ENCODE peak calls at places on chromosomes 4 and X, in nine cellular contexts. Q is ovary, F is neural crest cell, D is testis, A is WTC11, Y is Calu3, E is breast epithelium, L is fibroblast of lung, K is neural progenitor cell. C is an unnamed sample.

GRCh38 chr4:148735432-148736155 is 293.4 kb upstream of the NR3C2 start:
- DNase-seq in Q (no peak), F (no peak), D (no peak), A (no peak), Y (no peak), E (no peak), L (no peak), K (no peak), C (no peak)

GRCh38 chrX:136880003-136880451 is 498 bp downstream of the RBMX start:
- DNase-seq in Q (peak; percentile 57), F (peak; percentile 5), D (peak; percentile 33), A (no peak), Y (peak; percentile 14), E (peak; percentile 20), L (peak; percentile 15), K (peak; percentile 32), C (no peak)

GRCh38 chr4:83852085-83852451 is 316.2 kb downstream of the GPAT3 start:
- DNase-seq in Q (no peak), F (no peak), D (no peak), A (no peak), Y (no peak), E (no peak), L (peak; percentile 29), K (no peak), C (no peak)

GRCh38 chr4:155305619-155306018 is 71.1 kb downstream of the MAP9 start:
- DNase-seq in Q (no peak), F (no peak), D (no peak), A (no peak), Y (no peak), E (no peak), L (no peak), K (no peak), C (no peak)

GRCh38 chr4:86876894-86877685 is 15.1 kb downstream of the C4orf36 start:
- DNase-seq in Q (no peak), F (no peak), D (no peak), A (no peak), Y (no peak), E (no peak), L (no peak), K (no peak), C (no peak)

GRCh38 chrX:6667048-6667768 is 132.3 kb upstream of the VCX3A start:
- DNase-seq in Q (no peak), F (no peak), D (no peak), A (no peak), Y (no peak), E (no peak), L (no peak), K (no peak), C (no peak)

GRCh38 chrX:21932277-21932996 is 8.1 kb upstream of the SMS start:
- DNase-seq in Q (no peak), F (no peak), D (no peak), A (no peak), Y (peak; percentile 54), E (no peak), L (peak; percentile 94), K (no peak), C (no peak)

GRCh38 chr4:182808673-182809416 is 108.3 kb downstream of the DCTD start:
- DNase-seq in Q (no peak), F (no peak), D (no peak), A (no peak), Y (no peak), E (no peak), L (no peak), K (no peak), C (no peak)

GRCh38 chrX:78619829-78620228 is 39.3 kb downstream of the RTL3 start:
- DNase-seq in Q (no peak), F (no peak), D (no peak), A (no peak), Y (no peak), E (no peak), L (peak; percentile 29), K (no peak), C (no peak)

GRCh38 chrX:63525491-63525890 is 174.4 kb upstream of the SPIN4 start:
- DNase-seq in Q (no peak), F (no peak), D (no peak), A (no peak), Y (no peak), E (no peak), L (no peak), K (peak; percentile 1), C (no peak)

GRCh38 chr4:83516042-83516772 is 19.7 kb upstream of the GPAT3 start:
- DNase-seq in Q (no peak), F (no peak), D (no peak), A (no peak), Y (no peak), E (no peak), L (peak; percentile 49), K (no peak), C (no peak)

GRCh38 chr4:845233-845835 is 19.4 kb upstream of the CPLX1 start:
- DNase-seq in Q (no peak), F (no peak), D (no peak), A (no peak), Y (no peak), E (no peak), L (peak; percentile 51), K (no peak), C (no peak)

GRCh38 chrX:111095974-111096870 is at the start of gene PAK3:
- DNase-seq in Q (peak; percentile 68), F (peak; percentile 19), D (peak; percentile 73), A (peak; percentile 41), Y (peak; percentile 12), E (peak; percentile 35), L (peak; percentile 33), K (peak; percentile 79), C (no peak)

GRCh38 chrX:120739300-120739699 is 109.4 kb upstream of the C1GALT1C1 start:
- DNase-seq in Q (no peak), F (no peak), D (no peak), A (no peak), Y (no peak), E (no peak), L (no peak), K (no peak), C (no peak)

GRCh38 chrX:65513610-65514009 is 21.0 kb downstream of the LAS1L start:
- DNase-seq in Q (no peak), F (no peak), D (no peak), A (no peak), Y (no peak), E (no peak), L (no peak), K (no peak), C (no peak)

GRCh38 chrX:34915463-34916225 is 27.0 kb upstream of the FAM47B start:
- DNase-seq in Q (no peak), F (no peak), D (no peak), A (no peak), Y (no peak), E (no peak), L (no peak), K (no peak), C (no peak)

GRCh38 chr4:15531792-15532191 is 62.1 kb downstream of the CC2D2A start:
- DNase-seq in Q (no peak), F (no peak), D (no peak), A (no peak), Y (no peak), E (no peak), L (no peak), K (no peak), C (no peak)

GRCh38 chrX:53227224-53227765 is 2.3 kb upstream of the KDM5C start:
- DNase-seq in Q (no peak), F (no peak), D (no peak), A (no peak), Y (no peak), E (no peak), L (no peak), K (no peak), C (no peak)

GRCh38 chr4:8351931-8352367 is 82.4 kb downstream of the HTRA3 start:
- DNase-seq in Q (peak; percentile 84), F (no peak), D (peak; percentile 65), A (no peak), Y (no peak), E (peak; percentile 61), L (peak; percentile 32), K (no peak), C (no peak)

GRCh38 chr4:124745988-124746801 is 33.7 kb upstream of the ANKRD50 start:
- DNase-seq in Q (no peak), F (no peak), D (peak; percentile 34), A (no peak), Y (no peak), E (no peak), L (peak; percentile 60), K (no peak), C (no peak)

DNA sequence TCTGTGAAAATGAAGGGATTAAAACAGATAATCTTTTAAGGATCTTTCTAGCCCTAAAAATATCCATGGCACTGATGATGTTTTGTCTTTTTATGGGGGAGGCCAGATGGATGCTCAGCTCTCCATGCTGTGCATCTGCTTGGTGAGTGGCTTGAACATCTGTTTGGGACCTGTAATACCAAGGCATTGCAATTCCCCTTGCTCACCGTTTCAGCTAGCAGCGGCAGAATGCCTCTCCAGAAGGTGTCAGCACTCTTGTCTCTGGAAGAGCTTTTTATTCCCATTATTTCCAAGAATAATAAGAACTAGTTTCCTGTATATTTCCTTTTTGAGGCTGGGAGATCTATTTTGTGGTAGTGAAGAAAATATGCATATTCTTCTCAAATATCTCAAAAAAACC is 151.9 kb upstream of the ANK2 start:
- DNase-seq in Q (no peak), F (no peak), D (no peak), A (peak; percentile 22), Y (no peak), E (no peak), L (no peak), K (peak; percentile 60), C (no peak)
- TF ChIP-seq CTCF in Q (no peak), F (no peak), D (no peak), A (no peak), Y (no peak), E (no peak), L (no peak), K (peak; percentile 30), C (peak; percentile 40)

DNA sequence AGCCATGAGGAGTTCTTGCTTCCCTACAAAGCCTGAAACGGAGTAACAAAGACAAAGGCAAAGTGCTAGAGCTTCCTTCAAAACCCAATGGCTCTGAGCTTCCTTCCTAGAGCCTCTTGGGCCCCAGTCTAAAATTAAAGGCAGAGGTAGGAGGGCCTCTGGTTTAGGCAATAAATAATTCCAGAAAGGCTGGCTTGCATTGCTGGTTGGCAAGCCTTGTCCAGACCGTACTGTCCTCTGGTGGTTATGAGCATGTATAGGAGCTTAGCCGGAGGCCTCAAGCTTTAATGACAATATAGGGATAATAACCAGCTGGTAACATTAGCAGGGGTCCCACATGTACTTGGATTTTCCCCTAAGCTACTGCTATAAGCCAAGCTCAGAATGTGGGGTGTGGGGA is 237.3 kb downstream of the AR start:
- DNase-seq in Q (peak; percentile 29), F (no peak), D (no peak), A (no peak), Y (no peak), E (no peak), L (no peak), K (no peak), C (no peak)
- TF ChIP-seq CTCF in Q (no peak), F (no peak), D (no peak), A (no peak), Y (no peak), E (no peak), L (peak; percentile 46), K (no peak), C (no peak)

GRCh38 chrX:70132244-70132643 is 1.0 kb upstream of the IGBP1 start:
- DNase-seq in Q (no peak), F (no peak), D (no peak), A (no peak), Y (no peak), E (no peak), L (peak; percentile 5), K (no peak), C (no peak)
- TF ChIP-seq CTCF in Q (no peak), F (no peak), D (no peak), A (no peak), Y (no peak), E (no peak), L (no peak), K (no peak), C (no peak)

GRCh38 chr4:146654976-146655761 is 16.5 kb downstream of the POU4F2 start:
- DNase-seq in Q (peak; percentile 44), F (peak; percentile 41), D (peak; percentile 50), A (peak; percentile 72), Y (peak; percentile 20), E (no peak), L (peak; percentile 14), K (peak; percentile 84), C (peak; percentile 70)
- TF ChIP-seq CTCF in Q (no peak), F (peak; percentile 33), D (no peak), A (no peak), Y (no peak), E (no peak), L (no peak), K (peak; percentile 17), C (peak; percentile 44)